ENCODE peak calls at places on chromosomes 3 and 15, in nine cellular contexts. Z is naive B cell; I is stimulated activated naive CD8-positive, alpha-beta T cell treated with anti-CD3 and anti-CD28 coated beads, Interleukin-15, Interleukin-2, amounts not matched to agents 100 U/mL and 50 U/mL, for 24 hours; H is DND-41; N is activated CD8-positive, alpha-beta T cell treated with anti-CD3 and anti-CD28 coated beads, Interleukin-2, amount 10 ng/mL, durations not matched to agents 7 days and 5 days; B is left colon; J is activated naive CD8-positive, alpha-beta T cell treated with anti-CD3 and anti-CD28 coated beads, Interleukin-2, amount 50 U/mL, for 24 hours; F is foreskin keratinocyte; O is central memory CD8-positive, alpha-beta T cell. C is an unnamed sample.

GRCh38 chr3:171801738-171802600 is 8.3 kb downstream of the PLD1 start:
- ATAC-seq in O (no peak), F (peak), H (no peak), Z (no peak), J (no peak), N (no peak), I (no peak), B (peak), C (peak)

GRCh38 chr3:140250010-140250825 is 315.2 kb downstream of the CLSTN2 start:
- ATAC-seq in Z (no peak), J (no peak), F (no peak), B (no peak), I (no peak), H (no peak), O (no peak), N (no peak), C (no peak)

GRCh38 chr15:89321521-89322410 is 12.9 kb downstream of the POLG start:
- ATAC-seq in I (no peak), N (peak), F (peak), H (peak), J (no peak), O (no peak), Z (no peak), B (peak), C (no peak)

GRCh38 chr15:90401499-90401898 is 13.5 kb downstream of the IQGAP1 start:
- ATAC-seq in F (no peak), N (no peak), J (no peak), H (no peak), Z (no peak), B (no peak), I (no peak), O (no peak), C (no peak)

GRCh38 chr3:139292933-139293664 is 50.7 kb upstream of the MRPS22 start:
- ATAC-seq in N (no peak), J (no peak), B (no peak), H (no peak), I (no peak), O (no peak), F (no peak), Z (no peak), C (no peak)

GRCh38 chr3:129616713-129617112 is 10.2 kb upstream of the PLXND1 start:
- ATAC-seq in H (no peak), F (peak), J (no peak), B (no peak), O (no peak), N (no peak), Z (no peak), I (no peak), C (peak)

GRCh38 chr3:196072313-196072712 is 9.6 kb downstream of the TFRC start:
- ATAC-seq in I (no peak), J (no peak), Z (no peak), H (no peak), F (no peak), O (no peak), B (no peak), N (no peak), C (no peak)

GRCh38 chr3:27360113-27361078 is 8.8 kb downstream of the NEK10 start:
- ATAC-seq in H (no peak), O (no peak), J (no peak), B (peak), I (no peak), Z (peak), N (no peak), F (no peak), C (no peak)

GRCh38 chr15:91916051-91916450 is 62.5 kb downstream of the SLCO3A1 start:
- ATAC-seq in O (no peak), Z (no peak), F (no peak), H (no peak), J (no peak), B (no peak), I (no peak), N (no peak), C (no peak)

GRCh38 chr3:83769791-83770663 is 1188.8 kb upstream of the CADM2 start:
- ATAC-seq in Z (no peak), B (no peak), F (no peak), H (no peak), N (no peak), J (no peak), O (no peak), I (no peak), C (no peak)